ENCODE peak calls at places on chromosomes 13 and 19, in seven cellular contexts. One of them, this sample, is unnamed.
A peak's percentile ranks its signal among the peaks of the same experiment; 100 is the strongest.

GRCh38 chr13:44921931-44922758 is 67.1 kb downstream of the NUFIP1 start:
- DNase-seq in left ventricle myocardium inferior: no peak
- DNase-seq in lower leg skin: no peak
- DNase-seq in fibroblast of mammary gland: peak; percentile 99
- DNase-seq in heart right ventricle: peak; percentile 51
- DNase-seq in psoas muscle: peak; percentile 77
- DNase-seq in choroid plexus epithelial cell: peak; percentile 98
- DNase-seq in this sample: peak; percentile 95

GRCh38 chr19:12453495-12453894 is 12.7 kb upstream of the ZNF443 start:
- DNase-seq in lower leg skin: no peak
- DNase-seq in fibroblast of mammary gland: no peak
- DNase-seq in psoas muscle: no peak
- DNase-seq in choroid plexus epithelial cell: no peak
- DNase-seq in heart right ventricle: no peak
- DNase-seq in left ventricle myocardium inferior: no peak
- DNase-seq in this sample: peak; percentile 69

GRCh38 chr13:98307744-98308524 is 130.9 kb upstream of the RNF113B start:
- DNase-seq in lower leg skin: no peak
- DNase-seq in left ventricle myocardium inferior: peak; percentile 25
- DNase-seq in choroid plexus epithelial cell: peak; percentile 68
- DNase-seq in heart right ventricle: peak; percentile 30
- DNase-seq in fibroblast of mammary gland: peak; percentile 48
- DNase-seq in psoas muscle: no peak
- DNase-seq in this sample: no peak

GRCh38 chr19:14517840-14518505 is at the start of gene DNAJB1:
- DNase-seq in fibroblast of mammary gland: peak; percentile 62
- DNase-seq in heart right ventricle: peak; percentile 83
- DNase-seq in lower leg skin: peak; percentile 96
- DNase-seq in choroid plexus epithelial cell: peak; percentile 79
- DNase-seq in left ventricle myocardium inferior: peak; percentile 86
- DNase-seq in psoas muscle: peak; percentile 92
- DNase-seq in this sample: peak; percentile 78

GRCh38 chr19:1016647-1017114 is 4.2 kb downstream of the TMEM259 start:
- DNase-seq in lower leg skin: no peak
- DNase-seq in fibroblast of mammary gland: peak; percentile 87
- DNase-seq in left ventricle myocardium inferior: peak; percentile 16
- DNase-seq in choroid plexus epithelial cell: peak; percentile 69
- DNase-seq in heart right ventricle: no peak
- DNase-seq in psoas muscle: peak; percentile 72
- DNase-seq in this sample: peak; percentile 75

GRCh38 chr13:30045916-30046704 is 195.7 kb upstream of the UBL3 start:
- DNase-seq in choroid plexus epithelial cell: peak; percentile 37
- DNase-seq in fibroblast of mammary gland: peak; percentile 76
- DNase-seq in heart right ventricle: no peak
- DNase-seq in left ventricle myocardium inferior: no peak
- DNase-seq in psoas muscle: no peak
- DNase-seq in lower leg skin: no peak
- DNase-seq in this sample: peak; percentile 58

GRCh38 chr13:38180670-38181069 is 169.0 kb upstream of the UFM1 start:
- DNase-seq in fibroblast of mammary gland: no peak
- DNase-seq in psoas muscle: no peak
- DNase-seq in heart right ventricle: no peak
- DNase-seq in choroid plexus epithelial cell: peak; percentile 9
- DNase-seq in left ventricle myocardium inferior: no peak
- DNase-seq in lower leg skin: no peak
- DNase-seq in this sample: no peak

GRCh38 chr19:13995017-13995728 is 10.9 kb downstream of the RFX1 start:
- DNase-seq in left ventricle myocardium inferior: peak; percentile 48
- DNase-seq in lower leg skin: no peak
- DNase-seq in fibroblast of mammary gland: peak; percentile 77
- DNase-seq in choroid plexus epithelial cell: no peak
- DNase-seq in psoas muscle: peak; percentile 77
- DNase-seq in heart right ventricle: no peak
- DNase-seq in this sample: no peak

GRCh38 chr13:23516706-23517105 is 53.5 kb upstream of the TNFRSF19 start:
- DNase-seq in left ventricle myocardium inferior: no peak
- DNase-seq in psoas muscle: no peak
- DNase-seq in heart right ventricle: no peak
- DNase-seq in fibroblast of mammary gland: no peak
- DNase-seq in lower leg skin: no peak
- DNase-seq in choroid plexus epithelial cell: peak; percentile 43
- DNase-seq in this sample: no peak

GRCh38 chr19:51339313-51339686 is 2.6 kb downstream of the VSIG10L start:
- DNase-seq in psoas muscle: no peak
- DNase-seq in heart right ventricle: no peak
- DNase-seq in fibroblast of mammary gland: no peak
- DNase-seq in lower leg skin: no peak
- DNase-seq in left ventricle myocardium inferior: no peak
- DNase-seq in choroid plexus epithelial cell: no peak
- DNase-seq in this sample: no peak

GRCh38 chr13:65585346-65585745 is 1644.8 kb downstream of the PCDH9 start:
- DNase-seq in psoas muscle: no peak
- DNase-seq in left ventricle myocardium inferior: no peak
- DNase-seq in fibroblast of mammary gland: no peak
- DNase-seq in heart right ventricle: no peak
- DNase-seq in lower leg skin: no peak
- DNase-seq in choroid plexus epithelial cell: no peak
- DNase-seq in this sample: no peak

GRCh38 chr19:47003611-47003935 is 16.1 kb upstream of the NPAS1 start:
- DNase-seq in psoas muscle: no peak
- DNase-seq in heart right ventricle: no peak
- DNase-seq in left ventricle myocardium inferior: no peak
- DNase-seq in fibroblast of mammary gland: no peak
- DNase-seq in lower leg skin: no peak
- DNase-seq in choroid plexus epithelial cell: no peak
- DNase-seq in this sample: no peak

GRCh38 chr13:73171242-73171641 is 112.4 kb downstream of the KLF5 start:
- DNase-seq in choroid plexus epithelial cell: no peak
- DNase-seq in heart right ventricle: no peak
- DNase-seq in left ventricle myocardium inferior: no peak
- DNase-seq in fibroblast of mammary gland: no peak
- DNase-seq in lower leg skin: no peak
- DNase-seq in psoas muscle: no peak
- DNase-seq in this sample: peak; percentile 94

GRCh38 chr13:102011539-102011938 is 390.3 kb downstream of the FGF14 start:
- DNase-seq in psoas muscle: no peak
- DNase-seq in lower leg skin: no peak
- DNase-seq in heart right ventricle: no peak
- DNase-seq in choroid plexus epithelial cell: no peak
- DNase-seq in left ventricle myocardium inferior: no peak
- DNase-seq in fibroblast of mammary gland: no peak
- DNase-seq in this sample: no peak

GRCh38 chr13:112174476-112175110 is 107.6 kb downstream of the SOX1 start:
- DNase-seq in psoas muscle: no peak
- DNase-seq in left ventricle myocardium inferior: no peak
- DNase-seq in heart right ventricle: no peak
- DNase-seq in lower leg skin: peak; percentile 72
- DNase-seq in fibroblast of mammary gland: no peak
- DNase-seq in choroid plexus epithelial cell: no peak
- DNase-seq in this sample: no peak

DNA sequence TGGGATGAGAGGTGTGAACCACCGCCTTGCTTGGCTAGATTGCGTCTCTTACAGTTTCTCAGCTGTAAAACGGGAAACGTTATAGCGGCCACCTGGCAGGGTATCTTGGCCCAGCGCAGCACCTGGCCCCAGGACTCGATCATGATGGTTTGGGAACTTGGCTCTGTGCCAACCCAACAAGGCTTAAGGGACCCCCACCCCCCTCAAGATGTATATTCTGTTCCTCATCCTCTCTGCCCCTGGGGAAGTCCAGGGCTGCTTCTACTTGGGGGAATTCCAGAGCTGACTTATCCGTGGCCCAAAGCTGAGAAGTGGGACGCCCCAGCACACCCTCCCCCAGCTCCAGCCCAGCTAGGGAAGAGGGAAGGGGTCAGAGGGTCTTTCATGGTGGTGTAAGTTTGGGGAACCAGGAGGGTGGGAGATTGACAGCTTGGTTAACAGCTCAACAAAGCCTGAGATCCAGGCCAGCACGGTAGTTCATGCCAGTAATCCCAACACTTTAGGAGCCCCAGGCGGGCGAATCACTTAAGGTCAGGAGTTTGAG is 695 bp downstream of the ICAM1 start:
- DNase-seq in psoas muscle: no peak
- DNase-seq in heart right ventricle: no peak
- DNase-seq in left ventricle myocardium inferior: no peak
- DNase-seq in choroid plexus epithelial cell: peak; percentile 65
- DNase-seq in fibroblast of mammary gland: no peak
- DNase-seq in lower leg skin: peak; percentile 87
- DNase-seq in this sample: no peak
- H3K4me3 ChIP-seq in psoas muscle: peak overlapping the region; percentile 66
- H3K4me3 ChIP-seq in heart right ventricle: peak overlapping the region; percentile 67
- H3K4me3 ChIP-seq in left ventricle myocardium inferior: peak overlapping the region; percentile 71
- H3K4me3 ChIP-seq in choroid plexus epithelial cell: peak overlapping the region; percentile 81
- H3K4me3 ChIP-seq in fibroblast of mammary gland: no peak overlapping the region
- H3K4me3 ChIP-seq in lower leg skin: peak overlapping the region; percentile 35
- H3K4me3 ChIP-seq in this sample: no peak overlapping the region

DNA sequence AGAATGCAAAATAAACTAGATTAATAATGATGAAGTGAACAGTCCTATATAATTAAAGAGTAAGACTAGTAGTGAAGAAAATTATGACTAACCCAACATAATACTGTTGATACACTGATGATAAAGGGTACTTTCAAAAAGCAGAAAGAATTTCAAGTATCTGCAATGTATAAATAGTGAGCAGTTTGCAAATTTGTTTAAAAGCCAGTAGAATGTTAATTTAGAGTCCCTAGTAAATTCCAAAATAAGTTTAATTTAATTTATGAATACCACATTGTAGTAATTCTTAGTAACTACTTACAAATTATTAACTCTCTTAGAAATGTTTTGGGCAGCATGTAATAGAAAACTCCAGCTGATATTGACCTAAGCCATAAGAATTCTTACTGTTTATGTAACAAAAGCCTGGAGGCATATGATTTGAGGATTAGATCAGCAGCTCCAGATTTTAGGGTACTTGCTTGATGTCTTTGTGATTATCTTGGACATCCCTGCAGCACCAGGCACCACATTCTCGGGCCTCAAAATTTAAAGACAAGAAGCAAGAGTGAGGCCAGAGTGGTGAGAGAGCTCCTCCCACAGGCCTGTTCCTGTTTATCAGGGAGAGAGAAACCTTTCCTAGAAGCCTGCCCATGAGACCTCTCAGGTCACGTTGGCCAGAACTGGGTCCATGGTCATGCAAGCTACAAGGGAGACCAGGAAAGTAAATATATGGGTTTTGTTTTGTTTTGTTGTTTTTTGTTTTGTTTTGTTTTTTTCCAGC is 67.6 kb upstream of the TDRD3 start:
- DNase-seq in fibroblast of mammary gland: peak; percentile 25
- DNase-seq in lower leg skin: no peak
- DNase-seq in left ventricle myocardium inferior: no peak
- DNase-seq in heart right ventricle: no peak
- DNase-seq in choroid plexus epithelial cell: peak; percentile 70
- DNase-seq in psoas muscle: no peak
- DNase-seq in this sample: peak; percentile 42
- TF ChIP-seq CTCF in fibroblast of mammary gland: peak; percentile 34
- TF ChIP-seq CTCF in lower leg skin: no peak
- TF ChIP-seq CTCF in left ventricle myocardium inferior: peak; percentile 27
- TF ChIP-seq CTCF in heart right ventricle: no peak
- TF ChIP-seq CTCF in choroid plexus epithelial cell: peak; percentile 74
- TF ChIP-seq CTCF in psoas muscle: no peak
- TF ChIP-seq CTCF in this sample: peak; percentile 67

GRCh38 chr13:27790523-27790922 is 1.8 kb upstream of the GSX1 start:
- DNase-seq in psoas muscle: no peak
- DNase-seq in heart right ventricle: no peak
- DNase-seq in lower leg skin: peak; percentile 70
- DNase-seq in left ventricle myocardium inferior: no peak
- DNase-seq in fibroblast of mammary gland: no peak
- DNase-seq in choroid plexus epithelial cell: no peak
- DNase-seq in this sample: no peak

GRCh38 chr13:27791146-27791900 is 960 bp upstream of the GSX1 start:
- DNase-seq in heart right ventricle: no peak
- DNase-seq in choroid plexus epithelial cell: no peak
- DNase-seq in psoas muscle: no peak
- DNase-seq in left ventricle myocardium inferior: no peak
- DNase-seq in fibroblast of mammary gland: no peak
- DNase-seq in lower leg skin: peak; percentile 80
- DNase-seq in this sample: no peak

GRCh38 chr13:27789495-27790303 is 2.6 kb upstream of the GSX1 start:
- DNase-seq in fibroblast of mammary gland: no peak
- DNase-seq in left ventricle myocardium inferior: no peak
- DNase-seq in heart right ventricle: no peak
- DNase-seq in choroid plexus epithelial cell: no peak
- DNase-seq in lower leg skin: peak; percentile 82
- DNase-seq in psoas muscle: no peak
- DNase-seq in this sample: no peak

GRCh38 chr13:27788271-27788670 is 4.0 kb upstream of the GSX1 start:
- DNase-seq in lower leg skin: peak; percentile 49
- DNase-seq in psoas muscle: no peak
- DNase-seq in heart right ventricle: no peak
- DNase-seq in fibroblast of mammary gland: no peak
- DNase-seq in choroid plexus epithelial cell: no peak
- DNase-seq in left ventricle myocardium inferior: no peak
- DNase-seq in this sample: no peak

DNA sequence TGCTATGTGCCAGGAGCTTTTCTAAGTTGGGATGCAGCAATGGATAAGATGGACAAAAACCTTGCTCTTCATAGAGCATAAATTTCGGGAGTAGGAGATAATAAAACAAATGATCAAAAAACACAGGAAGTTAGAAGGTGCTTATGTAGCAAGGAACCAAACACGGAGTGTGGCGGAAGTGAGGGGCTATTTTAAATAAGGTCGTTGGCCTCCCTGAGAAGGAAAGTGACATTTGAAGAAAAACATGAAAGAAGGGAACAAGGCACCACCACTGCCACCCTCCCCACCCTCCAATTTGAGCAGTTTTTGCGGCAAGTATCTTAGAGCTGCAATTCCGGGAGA is 3.2 kb upstream of the GSX1 start:
- DNase-seq in lower leg skin: no peak
- DNase-seq in heart right ventricle: no peak
- DNase-seq in fibroblast of mammary gland: no peak
- DNase-seq in psoas muscle: no peak
- DNase-seq in left ventricle myocardium inferior: no peak
- DNase-seq in choroid plexus epithelial cell: no peak
- DNase-seq in this sample: no peak
- H3K4me3 ChIP-seq in lower leg skin: no peak overlapping the region
- H3K4me3 ChIP-seq in heart right ventricle: peak overlapping the region; percentile 42
- H3K4me3 ChIP-seq in fibroblast of mammary gland: no peak overlapping the region
- H3K4me3 ChIP-seq in psoas muscle: no peak overlapping the region
- H3K4me3 ChIP-seq in left ventricle myocardium inferior: peak overlapping the region; percentile 46
- H3K4me3 ChIP-seq in choroid plexus epithelial cell: no peak overlapping the region
- H3K4me3 ChIP-seq in this sample: no peak overlapping the region

DNA sequence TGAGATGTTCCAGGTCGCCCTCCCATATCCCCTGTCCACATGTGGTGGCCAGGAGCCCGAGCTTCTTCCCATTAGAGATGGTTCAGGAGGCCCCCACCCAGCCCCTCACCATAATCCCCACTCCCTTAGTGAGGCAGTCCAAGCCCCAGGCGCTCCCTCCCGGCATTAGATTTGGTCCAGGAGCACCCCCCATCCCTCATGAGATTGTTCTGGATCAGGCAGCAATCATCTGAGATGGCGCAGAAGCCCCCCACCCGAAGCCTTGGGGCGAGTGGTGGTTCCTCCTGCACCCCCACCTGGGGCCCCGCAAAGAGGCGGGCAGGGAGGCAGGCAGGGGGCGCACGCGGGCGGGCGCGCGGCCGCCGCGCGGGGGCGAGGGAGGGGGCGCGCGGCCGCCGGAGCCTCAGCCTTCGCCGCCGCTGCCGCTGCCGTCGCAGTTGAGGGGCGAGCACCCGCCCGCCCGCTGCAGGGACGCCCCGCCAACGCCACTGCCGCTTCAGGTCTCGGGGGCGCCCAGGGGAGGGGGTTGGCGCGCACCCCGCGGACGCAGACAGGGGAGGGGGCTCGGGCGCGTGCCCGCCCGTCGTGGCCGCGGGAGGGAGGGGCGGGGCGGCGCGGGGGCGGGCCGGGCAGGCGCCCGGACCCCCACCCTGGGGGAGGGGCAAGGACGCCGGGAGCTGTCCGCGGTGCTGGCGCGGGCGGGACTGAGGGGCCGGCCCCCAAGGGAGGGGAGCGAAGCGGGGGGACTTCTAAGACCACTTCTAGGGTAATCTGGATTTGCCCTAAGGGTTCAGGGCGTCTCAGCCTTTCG is 46.4 kb upstream of the SHKBP1 start:
- DNase-seq in left ventricle myocardium inferior: no peak
- DNase-seq in lower leg skin: no peak
- DNase-seq in choroid plexus epithelial cell: no peak
- DNase-seq in heart right ventricle: no peak
- DNase-seq in fibroblast of mammary gland: no peak
- DNase-seq in psoas muscle: no peak
- DNase-seq in this sample: no peak
- TF ChIP-seq CTCF in left ventricle myocardium inferior: no peak
- TF ChIP-seq CTCF in lower leg skin: no peak
- TF ChIP-seq CTCF in choroid plexus epithelial cell: peak; percentile 23
- TF ChIP-seq CTCF in heart right ventricle: no peak
- TF ChIP-seq CTCF in fibroblast of mammary gland: no peak
- TF ChIP-seq CTCF in psoas muscle: peak; percentile 11
- TF ChIP-seq CTCF in this sample: no peak